ENCODE peak calls at places on chromosome 15, in seven cellular contexts. One of them, this sample, is unnamed.

GRCh38 chr15:100454148-100454547 is 74.6 kb downstream of the CERS3 start:
- DNase-seq in fibroblast of lung: no peak
- DNase-seq in Caki2: no peak
- DNase-seq in activated gamma-delta T cell: no peak
- DNase-seq in hypothalamus: no peak
- DNase-seq in stimulated activated naive CD8-positive, alpha-beta T cell treated with anti-CD3 and anti-CD28 coated beads, Interleukin-15, amount 100 ng/mL, for 72 hours: no peak
- DNase-seq in anterior cingulate cortex: no peak
- DNase-seq in this sample: no peak

GRCh38 chr15:25529774-25530173 is 91.0 kb upstream of the UBE3A start:
- DNase-seq in fibroblast of lung: no peak
- DNase-seq in Caki2: no peak
- DNase-seq in activated gamma-delta T cell: no peak
- DNase-seq in hypothalamus: no peak
- DNase-seq in stimulated activated naive CD8-positive, alpha-beta T cell treated with anti-CD3 and anti-CD28 coated beads, Interleukin-15, amount 100 ng/mL, for 72 hours: no peak
- DNase-seq in anterior cingulate cortex: no peak
- DNase-seq in this sample: no peak

GRCh38 chr15:80216911-80217310 is 35.1 kb downstream of the CTXND1 start:
- DNase-seq in fibroblast of lung: no peak
- DNase-seq in Caki2: no peak
- DNase-seq in activated gamma-delta T cell: no peak
- DNase-seq in hypothalamus: no peak
- DNase-seq in stimulated activated naive CD8-positive, alpha-beta T cell treated with anti-CD3 and anti-CD28 coated beads, Interleukin-15, amount 100 ng/mL, for 72 hours: no peak
- DNase-seq in anterior cingulate cortex: no peak
- DNase-seq in this sample: no peak

GRCh38 chr15:76200641-76201105 is 110.6 kb downstream of the ETFA start:
- DNase-seq in fibroblast of lung: no peak
- DNase-seq in Caki2: no peak
- DNase-seq in activated gamma-delta T cell: no peak
- DNase-seq in hypothalamus: no peak
- DNase-seq in stimulated activated naive CD8-positive, alpha-beta T cell treated with anti-CD3 and anti-CD28 coated beads, Interleukin-15, amount 100 ng/mL, for 72 hours: no peak
- DNase-seq in anterior cingulate cortex: no peak
- DNase-seq in this sample: no peak

GRCh38 chr15:69973102-69973714 is 124.5 kb downstream of the TLE3 start:
- DNase-seq in fibroblast of lung: peak; percentile 52
- DNase-seq in Caki2: peak; percentile 64
- DNase-seq in activated gamma-delta T cell: no peak
- DNase-seq in hypothalamus: no peak
- DNase-seq in stimulated activated naive CD8-positive, alpha-beta T cell treated with anti-CD3 and anti-CD28 coated beads, Interleukin-15, amount 100 ng/mL, for 72 hours: peak; percentile 54
- DNase-seq in anterior cingulate cortex: no peak
- DNase-seq in this sample: peak; percentile 59

GRCh38 chr15:65089206-65089824 is 12.8 kb downstream of the KBTBD13 start:
- DNase-seq in fibroblast of lung: no peak
- DNase-seq in Caki2: no peak
- DNase-seq in activated gamma-delta T cell: no peak
- DNase-seq in hypothalamus: no peak
- DNase-seq in stimulated activated naive CD8-positive, alpha-beta T cell treated with anti-CD3 and anti-CD28 coated beads, Interleukin-15, amount 100 ng/mL, for 72 hours: no peak
- DNase-seq in anterior cingulate cortex: no peak
- DNase-seq in this sample: no peak

GRCh38 chr15:25762015-25762662 is 101.0 kb downstream of the ATP10A start:
- DNase-seq in fibroblast of lung: peak; percentile 27
- DNase-seq in Caki2: no peak
- DNase-seq in activated gamma-delta T cell: no peak
- DNase-seq in hypothalamus: no peak
- DNase-seq in stimulated activated naive CD8-positive, alpha-beta T cell treated with anti-CD3 and anti-CD28 coated beads, Interleukin-15, amount 100 ng/mL, for 72 hours: peak; percentile 21
- DNase-seq in anterior cingulate cortex: no peak
- DNase-seq in this sample: no peak

GRCh38 chr15:74773329-74773728 is 8.6 kb upstream of the CSK start:
- DNase-seq in fibroblast of lung: no peak
- DNase-seq in Caki2: no peak
- DNase-seq in activated gamma-delta T cell: no peak
- DNase-seq in hypothalamus: no peak
- DNase-seq in stimulated activated naive CD8-positive, alpha-beta T cell treated with anti-CD3 and anti-CD28 coated beads, Interleukin-15, amount 100 ng/mL, for 72 hours: no peak
- DNase-seq in anterior cingulate cortex: no peak
- DNase-seq in this sample: no peak

GRCh38 chr15:63600001-63600645 is 2.9 kb downstream of the FBXL22 start:
- DNase-seq in fibroblast of lung: no peak
- DNase-seq in Caki2: no peak
- DNase-seq in activated gamma-delta T cell: no peak
- DNase-seq in hypothalamus: peak; percentile 56
- DNase-seq in stimulated activated naive CD8-positive, alpha-beta T cell treated with anti-CD3 and anti-CD28 coated beads, Interleukin-15, amount 100 ng/mL, for 72 hours: peak; percentile 35
- DNase-seq in anterior cingulate cortex: peak; percentile 63
- DNase-seq in this sample: no peak

GRCh38 chr15:52523192-52523591 is 5.5 kb downstream of the MYO5A start:
- DNase-seq in fibroblast of lung: peak; percentile 94
- DNase-seq in Caki2: no peak
- DNase-seq in activated gamma-delta T cell: no peak
- DNase-seq in hypothalamus: no peak
- DNase-seq in stimulated activated naive CD8-positive, alpha-beta T cell treated with anti-CD3 and anti-CD28 coated beads, Interleukin-15, amount 100 ng/mL, for 72 hours: no peak
- DNase-seq in anterior cingulate cortex: no peak
- DNase-seq in this sample: peak; percentile 50

GRCh38 chr15:88695046-88695445 is 56.2 kb downstream of the ISG20 start:
- DNase-seq in fibroblast of lung: no peak
- DNase-seq in Caki2: no peak
- DNase-seq in activated gamma-delta T cell: no peak
- DNase-seq in hypothalamus: no peak
- DNase-seq in stimulated activated naive CD8-positive, alpha-beta T cell treated with anti-CD3 and anti-CD28 coated beads, Interleukin-15, amount 100 ng/mL, for 72 hours: no peak
- DNase-seq in anterior cingulate cortex: no peak
- DNase-seq in this sample: no peak

GRCh38 chr15:56325186-56325585 is 40.0 kb upstream of the TEX9 start:
- DNase-seq in fibroblast of lung: peak; percentile 70
- DNase-seq in Caki2: no peak
- DNase-seq in activated gamma-delta T cell: no peak
- DNase-seq in hypothalamus: no peak
- DNase-seq in stimulated activated naive CD8-positive, alpha-beta T cell treated with anti-CD3 and anti-CD28 coated beads, Interleukin-15, amount 100 ng/mL, for 72 hours: no peak
- DNase-seq in anterior cingulate cortex: no peak
- DNase-seq in this sample: no peak

GRCh38 chr15:39786444-39787056 is 3.9 kb upstream of the FSIP1 start:
- DNase-seq in fibroblast of lung: peak; percentile 50
- DNase-seq in Caki2: peak; percentile 51
- DNase-seq in activated gamma-delta T cell: no peak
- DNase-seq in hypothalamus: no peak
- DNase-seq in stimulated activated naive CD8-positive, alpha-beta T cell treated with anti-CD3 and anti-CD28 coated beads, Interleukin-15, amount 100 ng/mL, for 72 hours: no peak
- DNase-seq in anterior cingulate cortex: no peak
- DNase-seq in this sample: peak; percentile 58

GRCh38 chr15:88908123-88908522 is 5.1 kb downstream of the MFGE8 start:
- DNase-seq in fibroblast of lung: no peak
- DNase-seq in Caki2: no peak
- DNase-seq in activated gamma-delta T cell: no peak
- DNase-seq in hypothalamus: no peak
- DNase-seq in stimulated activated naive CD8-positive, alpha-beta T cell treated with anti-CD3 and anti-CD28 coated beads, Interleukin-15, amount 100 ng/mL, for 72 hours: no peak
- DNase-seq in anterior cingulate cortex: no peak
- DNase-seq in this sample: no peak

This sample was measured in kidney glomerular epithelial cell.